ENCODE peak calls at places on chromosomes 2 and 18, in nine cellular contexts. R, A, E, X, S, U, Z, O and N are unnamed samples.

GRCh38 chr2:54632733-54633692 is 90.4 kb upstream of the EML6 start:
- DNase-seq in R (peak), O (no peak), S (peak), Z (no peak), A (peak), X (peak), U (peak), E (no peak), N (peak)

GRCh38 chr2:178513876-178514275 is 33.6 kb downstream of the PLEKHA3 start:
- DNase-seq in A (no peak), U (peak), X (peak), O (no peak), S (peak), E (no peak), R (no peak), Z (no peak), N (peak)

GRCh38 chr2:68103656-68104055 is 40.9 kb upstream of the C1D start:
- DNase-seq in U (no peak), O (no peak), A (no peak), Z (no peak), E (no peak), R (no peak), S (no peak), X (peak), N (peak)

GRCh38 chr18:59634096-59634495 is 63.1 kb downstream of the CCBE1 start:
- DNase-seq in A (peak), S (peak), Z (no peak), U (peak), X (peak), O (no peak), R (no peak), E (no peak), N (no peak)

GRCh38 chr2:42733852-42734251 is 30.1 kb downstream of the OXER1 start:
- DNase-seq in X (no peak), Z (no peak), S (no peak), U (no peak), O (no peak), A (no peak), R (no peak), E (no peak), N (no peak)

GRCh38 chr18:35289293-35290069 is 548 bp downstream of the ZSCAN30 start:
- DNase-seq in A (peak), O (no peak), Z (no peak), E (peak), S (peak), R (peak), X (peak), U (peak), N (peak)

GRCh38 chr18:48023334-48024008 is 93.0 kb upstream of the SMAD2 start:
- DNase-seq in O (peak), A (peak), S (peak), E (peak), X (peak), Z (no peak), R (peak), U (no peak), N (peak)

GRCh38 chr2:7057865-7058400 is 140.7 kb downstream of the RNF144A start:
- DNase-seq in E (no peak), Z (no peak), A (no peak), S (no peak), U (no peak), R (no peak), X (no peak), O (no peak), N (no peak)

GRCh38 chr2:11004206-11004605 is 92.5 kb downstream of the KCNF1 start:
- DNase-seq in O (no peak), Z (no peak), U (peak), A (peak), X (peak), E (no peak), R (no peak), S (peak), N (peak)

GRCh38 chr18:8754995-8755955 is 49.9 kb downstream of the MTCL1 start:
- DNase-seq in Z (no peak), X (peak), S (peak), E (no peak), R (no peak), O (no peak), A (peak), U (peak), N (no peak)

GRCh38 chr2:199851886-199852285 is 894 bp upstream of the FTCDNL1 start:
- DNase-seq in A (no peak), S (no peak), O (no peak), U (no peak), R (no peak), E (no peak), X (no peak), Z (no peak), N (no peak)

GRCh38 chr2:199848323-199848722 is 2.7 kb downstream of the FTCDNL1 start:
- DNase-seq in S (no peak), X (no peak), O (no peak), A (no peak), Z (no peak), R (no peak), E (no peak), U (no peak), N (no peak)

GRCh38 chr2:199850250-199850717 is 708 bp downstream of the FTCDNL1 start:
- DNase-seq in U (no peak), S (no peak), Z (no peak), E (no peak), X (no peak), O (no peak), R (no peak), A (no peak), N (no peak)

GRCh38 chr2:199851499-199851816 is 466 bp upstream of the FTCDNL1 start:
- DNase-seq in R (no peak), U (no peak), S (no peak), Z (no peak), O (no peak), E (no peak), A (no peak), X (no peak), N (no peak)

GRCh38 chr2:199850718-199851498 is at the start of gene FTCDNL1:
- DNase-seq in R (peak), S (peak), O (peak), A (peak), U (peak), X (peak), E (peak), Z (no peak), N (peak)
- TF ChIP-seq CTCF in R (peak), S (peak), O (peak), A (peak), U (peak), X (peak), E (peak), Z (peak), N (peak)

GRCh38 chr2:88452980-88453582 is 588 bp upstream of the FOXI3 start:
- DNase-seq in Z (no peak), U (peak), O (no peak), R (no peak), A (peak), X (peak), E (no peak), S (peak), N (peak)

GRCh38 chr2:88451647-88452150 is 794 bp downstream of the FOXI3 start:
- DNase-seq in R (no peak), S (no peak), Z (no peak), X (no peak), U (peak), E (no peak), O (no peak), A (no peak), N (no peak)

GRCh38 chr2:88450925-88451575 is 1.4 kb downstream of the FOXI3 start:
- DNase-seq in A (no peak), X (no peak), R (no peak), S (no peak), E (no peak), Z (no peak), O (no peak), U (no peak), N (no peak)

GRCh38 chr2:88450186-88450585 is 2.3 kb downstream of the FOXI3 start:
- DNase-seq in A (no peak), U (no peak), R (no peak), X (no peak), E (no peak), Z (no peak), S (no peak), O (no peak), N (no peak)

GRCh38 chr2:88452151-88452851 is at the start of gene FOXI3:
- DNase-seq in U (no peak), S (no peak), E (no peak), A (no peak), Z (no peak), R (no peak), X (no peak), O (no peak), N (no peak)
- H3K4me3 ChIP-seq in U (no peak), S (no peak), E (no peak), A (no peak), Z (peak), R (peak), X (no peak), O (peak), N (no peak)

DNA sequence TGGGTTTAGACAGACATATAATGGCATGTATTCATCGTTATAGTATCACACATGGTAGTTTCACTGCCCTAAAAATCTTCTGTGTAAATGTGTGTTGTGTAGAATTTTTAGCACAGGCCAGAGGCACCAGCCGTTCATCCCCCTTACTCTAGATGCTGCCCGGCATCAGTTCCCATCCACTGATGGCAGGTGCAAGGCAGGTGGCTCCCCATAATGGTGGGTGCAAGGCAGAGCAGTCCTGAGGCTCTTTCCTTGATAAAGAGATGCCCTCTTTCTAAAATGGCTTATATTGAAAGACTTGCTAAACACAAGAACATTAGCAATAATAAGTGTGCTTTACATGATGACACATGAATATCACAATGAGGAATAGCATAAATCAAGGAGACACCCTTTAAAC is 508.5 kb downstream of the EPHA4 start:
- DNase-seq in R (no peak), S (no peak), O (no peak), Z (no peak), X (no peak), U (no peak), E (no peak), A (no peak), N (no peak)
- TF ChIP-seq CTCF in R (no peak), S (no peak), O (no peak), Z (no peak), X (no peak), U (no peak), E (no peak), A (no peak), N (no peak)

GRCh38 chr18:10477121-10477862 is 22.9 kb downstream of the APCDD1 start:
- DNase-seq in O (no peak), X (no peak), E (no peak), Z (no peak), U (no peak), A (no peak), S (no peak), R (no peak), N (no peak)
- H3K4me3 ChIP-seq in O (no peak), X (no peak), E (no peak), Z (no peak), U (no peak), A (no peak), S (no peak), R (no peak), N (no peak)